ENCODE peak calls at places on chromosomes 12 and 14, in eight cellular contexts. One of them, this sample, is unnamed.

GRCh38 chr14:103820908-103821307 is 26.5 kb downstream of the PPP1R13B start:
- DNase-seq in colonic mucosa: no peak
- DNase-seq in cardiac fibroblast: no peak
- DNase-seq in putamen: no peak
- DNase-seq in ACHN: no peak
- DNase-seq in mesendoderm: no peak
- DNase-seq in frontal cortex: no peak
- DNase-seq in activated CD8-positive, alpha-beta memory T cell treated with anti-CD3 and anti-CD28 coated beads, Interleukin-2, amount 10 ng/mL, durations not matched to agents 7 days and 5 days: no peak
- DNase-seq in this sample: no peak

GRCh38 chr12:49662998-49663843 is 39.9 kb downstream of the PRPF40B start:
- DNase-seq in colonic mucosa: peak; percentile 57
- DNase-seq in cardiac fibroblast: peak; percentile 93
- DNase-seq in putamen: peak; percentile 61
- DNase-seq in ACHN: peak; percentile 33
- DNase-seq in mesendoderm: peak; percentile 98
- DNase-seq in frontal cortex: peak; percentile 48
- DNase-seq in activated CD8-positive, alpha-beta memory T cell treated with anti-CD3 and anti-CD28 coated beads, Interleukin-2, amount 10 ng/mL, durations not matched to agents 7 days and 5 days: peak; percentile 90
- DNase-seq in this sample: peak; percentile 25

GRCh38 chr12:126397071-126397571 is 1331.9 kb downstream of the AACS start:
- DNase-seq in colonic mucosa: no peak
- DNase-seq in cardiac fibroblast: peak; percentile 97
- DNase-seq in putamen: peak; percentile 83
- DNase-seq in ACHN: no peak
- DNase-seq in mesendoderm: no peak
- DNase-seq in frontal cortex: peak; percentile 14
- DNase-seq in activated CD8-positive, alpha-beta memory T cell treated with anti-CD3 and anti-CD28 coated beads, Interleukin-2, amount 10 ng/mL, durations not matched to agents 7 days and 5 days: no peak
- DNase-seq in this sample: no peak

GRCh38 chr12:94248582-94248981 is 100.2 kb downstream of the PLXNC1 start:
- DNase-seq in colonic mucosa: no peak
- DNase-seq in cardiac fibroblast: no peak
- DNase-seq in putamen: no peak
- DNase-seq in ACHN: no peak
- DNase-seq in mesendoderm: no peak
- DNase-seq in frontal cortex: no peak
- DNase-seq in activated CD8-positive, alpha-beta memory T cell treated with anti-CD3 and anti-CD28 coated beads, Interleukin-2, amount 10 ng/mL, durations not matched to agents 7 days and 5 days: no peak
- DNase-seq in this sample: no peak

GRCh38 chr14:59788176-59788575 is 82.4 kb downstream of the RTN1 start:
- DNase-seq in colonic mucosa: no peak
- DNase-seq in cardiac fibroblast: no peak
- DNase-seq in putamen: no peak
- DNase-seq in ACHN: no peak
- DNase-seq in mesendoderm: peak; percentile 53
- DNase-seq in frontal cortex: no peak
- DNase-seq in activated CD8-positive, alpha-beta memory T cell treated with anti-CD3 and anti-CD28 coated beads, Interleukin-2, amount 10 ng/mL, durations not matched to agents 7 days and 5 days: no peak
- DNase-seq in this sample: no peak

GRCh38 chr14:95125156-95125555 is 32.2 kb downstream of the DICER1 start:
- DNase-seq in colonic mucosa: no peak
- DNase-seq in cardiac fibroblast: no peak
- DNase-seq in putamen: no peak
- DNase-seq in ACHN: no peak
- DNase-seq in mesendoderm: peak; percentile 38
- DNase-seq in frontal cortex: no peak
- DNase-seq in activated CD8-positive, alpha-beta memory T cell treated with anti-CD3 and anti-CD28 coated beads, Interleukin-2, amount 10 ng/mL, durations not matched to agents 7 days and 5 days: no peak
- DNase-seq in this sample: no peak

GRCh38 chr14:59897757-59898383 is 22.1 kb upstream of the LRRC9 start:
- DNase-seq in colonic mucosa: peak; percentile 26
- DNase-seq in cardiac fibroblast: peak; percentile 47
- DNase-seq in putamen: peak; percentile 21
- DNase-seq in ACHN: peak; percentile 8
- DNase-seq in mesendoderm: peak; percentile 55
- DNase-seq in frontal cortex: peak; percentile 20
- DNase-seq in activated CD8-positive, alpha-beta memory T cell treated with anti-CD3 and anti-CD28 coated beads, Interleukin-2, amount 10 ng/mL, durations not matched to agents 7 days and 5 days: no peak
- DNase-seq in this sample: peak; percentile 9

GRCh38 chr14:93903342-93904184 is 23.6 kb upstream of the FAM181A start:
- DNase-seq in colonic mucosa: no peak
- DNase-seq in cardiac fibroblast: no peak
- DNase-seq in putamen: no peak
- DNase-seq in ACHN: peak; percentile 7
- DNase-seq in mesendoderm: peak; percentile 63
- DNase-seq in frontal cortex: no peak
- DNase-seq in activated CD8-positive, alpha-beta memory T cell treated with anti-CD3 and anti-CD28 coated beads, Interleukin-2, amount 10 ng/mL, durations not matched to agents 7 days and 5 days: no peak
- DNase-seq in this sample: no peak

GRCh38 chr14:92633274-92633616 is 115.2 kb downstream of the LGMN start:
- DNase-seq in colonic mucosa: no peak
- DNase-seq in cardiac fibroblast: no peak
- DNase-seq in putamen: no peak
- DNase-seq in ACHN: no peak
- DNase-seq in mesendoderm: no peak
- DNase-seq in frontal cortex: no peak
- DNase-seq in activated CD8-positive, alpha-beta memory T cell treated with anti-CD3 and anti-CD28 coated beads, Interleukin-2, amount 10 ng/mL, durations not matched to agents 7 days and 5 days: no peak
- DNase-seq in this sample: no peak

GRCh38 chr14:61997146-61997545 is 234.9 kb downstream of the SNAPC1 start:
- DNase-seq in colonic mucosa: no peak
- DNase-seq in cardiac fibroblast: no peak
- DNase-seq in putamen: no peak
- DNase-seq in ACHN: no peak
- DNase-seq in mesendoderm: no peak
- DNase-seq in frontal cortex: no peak
- DNase-seq in activated CD8-positive, alpha-beta memory T cell treated with anti-CD3 and anti-CD28 coated beads, Interleukin-2, amount 10 ng/mL, durations not matched to agents 7 days and 5 days: no peak
- DNase-seq in this sample: no peak

GRCh38 chr14:24428628-24429394 is 657 bp downstream of the CBLN3 start:
- DNase-seq in colonic mucosa: no peak
- DNase-seq in cardiac fibroblast: no peak
- DNase-seq in putamen: no peak
- DNase-seq in ACHN: no peak
- DNase-seq in mesendoderm: peak; percentile 26
- DNase-seq in frontal cortex: no peak
- DNase-seq in activated CD8-positive, alpha-beta memory T cell treated with anti-CD3 and anti-CD28 coated beads, Interleukin-2, amount 10 ng/mL, durations not matched to agents 7 days and 5 days: no peak
- DNase-seq in this sample: no peak

GRCh38 chr12:91990525-91990924 is 155.1 kb downstream of the BTG1 start:
- DNase-seq in colonic mucosa: no peak
- DNase-seq in cardiac fibroblast: peak; percentile 67
- DNase-seq in putamen: no peak
- DNase-seq in ACHN: no peak
- DNase-seq in mesendoderm: no peak
- DNase-seq in frontal cortex: no peak
- DNase-seq in activated CD8-positive, alpha-beta memory T cell treated with anti-CD3 and anti-CD28 coated beads, Interleukin-2, amount 10 ng/mL, durations not matched to agents 7 days and 5 days: no peak
- DNase-seq in this sample: no peak

This sample was measured in substantia nigra.